ENCODE peak calls at places on chromosomes 5 and 9, in five cellular contexts. One of them, this sample, is unnamed.

GRCh38 chr5:133754575-133755169 is 142.3 kb upstream of the FSTL4 start:
- DNase-seq in activated naive CD8-positive, alpha-beta T cell treated with anti-CD3 and anti-CD28 coated beads, Interleukin-2, amount 50 U/mL, for 24 hours: peak
- DNase-seq in T-helper 2 cell: peak
- DNase-seq in activated CD4-positive, alpha-beta T cell treated with anti-CD3 and anti-CD28 coated beads for 24 hours: no peak
- DNase-seq in HEK293T: peak
- DNase-seq in this sample: peak

GRCh38 chr9:138083873-138084272 is 206.3 kb downstream of the CACNA1B start:
- DNase-seq in HEK293T: no peak
- DNase-seq in activated CD4-positive, alpha-beta T cell treated with anti-CD3 and anti-CD28 coated beads for 24 hours: no peak
- DNase-seq in T-helper 2 cell: no peak
- DNase-seq in activated naive CD8-positive, alpha-beta T cell treated with anti-CD3 and anti-CD28 coated beads, Interleukin-2, amount 50 U/mL, for 24 hours: no peak
- DNase-seq in this sample: no peak

GRCh38 chr5:30392897-30393296 is 800.6 kb upstream of the CDH6 start:
- DNase-seq in HEK293T: no peak
- DNase-seq in T-helper 2 cell: no peak
- DNase-seq in activated naive CD8-positive, alpha-beta T cell treated with anti-CD3 and anti-CD28 coated beads, Interleukin-2, amount 50 U/mL, for 24 hours: no peak
- DNase-seq in activated CD4-positive, alpha-beta T cell treated with anti-CD3 and anti-CD28 coated beads for 24 hours: no peak
- DNase-seq in this sample: no peak

GRCh38 chr9:20904995-20905394 is 126.4 kb downstream of the HACD4 start:
- DNase-seq in T-helper 2 cell: no peak
- DNase-seq in activated naive CD8-positive, alpha-beta T cell treated with anti-CD3 and anti-CD28 coated beads, Interleukin-2, amount 50 U/mL, for 24 hours: no peak
- DNase-seq in activated CD4-positive, alpha-beta T cell treated with anti-CD3 and anti-CD28 coated beads for 24 hours: no peak
- DNase-seq in HEK293T: no peak
- DNase-seq in this sample: no peak

GRCh38 chr5:120609570-120609969 is 145.5 kb downstream of the PRR16 start:
- DNase-seq in HEK293T: no peak
- DNase-seq in activated CD4-positive, alpha-beta T cell treated with anti-CD3 and anti-CD28 coated beads for 24 hours: no peak
- DNase-seq in activated naive CD8-positive, alpha-beta T cell treated with anti-CD3 and anti-CD28 coated beads, Interleukin-2, amount 50 U/mL, for 24 hours: no peak
- DNase-seq in T-helper 2 cell: no peak
- DNase-seq in this sample: no peak

GRCh38 chr9:134028076-134028475 is 2.8 kb downstream of the BRD3OS start:
- DNase-seq in T-helper 2 cell: no peak
- DNase-seq in activated naive CD8-positive, alpha-beta T cell treated with anti-CD3 and anti-CD28 coated beads, Interleukin-2, amount 50 U/mL, for 24 hours: no peak
- DNase-seq in activated CD4-positive, alpha-beta T cell treated with anti-CD3 and anti-CD28 coated beads for 24 hours: no peak
- DNase-seq in HEK293T: no peak
- DNase-seq in this sample: no peak

GRCh38 chr5:53603009-53603687 is 42.7 kb downstream of the NDUFS4 start:
- DNase-seq in activated naive CD8-positive, alpha-beta T cell treated with anti-CD3 and anti-CD28 coated beads, Interleukin-2, amount 50 U/mL, for 24 hours: no peak
- DNase-seq in activated CD4-positive, alpha-beta T cell treated with anti-CD3 and anti-CD28 coated beads for 24 hours: no peak
- DNase-seq in T-helper 2 cell: no peak
- DNase-seq in HEK293T: no peak
- DNase-seq in this sample: no peak

GRCh38 chr9:77019810-77020437 is 469 bp downstream of the FOXB2 start:
- DNase-seq in T-helper 2 cell: peak
- DNase-seq in activated CD4-positive, alpha-beta T cell treated with anti-CD3 and anti-CD28 coated beads for 24 hours: no peak
- DNase-seq in HEK293T: no peak
- DNase-seq in activated naive CD8-positive, alpha-beta T cell treated with anti-CD3 and anti-CD28 coated beads, Interleukin-2, amount 50 U/mL, for 24 hours: no peak
- DNase-seq in this sample: no peak

GRCh38 chr5:15344954-15345353 is 155.0 kb upstream of the FBXL7 start:
- DNase-seq in HEK293T: no peak
- DNase-seq in activated naive CD8-positive, alpha-beta T cell treated with anti-CD3 and anti-CD28 coated beads, Interleukin-2, amount 50 U/mL, for 24 hours: no peak
- DNase-seq in T-helper 2 cell: no peak
- DNase-seq in activated CD4-positive, alpha-beta T cell treated with anti-CD3 and anti-CD28 coated beads for 24 hours: no peak
- DNase-seq in this sample: no peak

GRCh38 chr5:90645024-90645610 is 86.5 kb downstream of the ADGRV1 start:
- DNase-seq in activated naive CD8-positive, alpha-beta T cell treated with anti-CD3 and anti-CD28 coated beads, Interleukin-2, amount 50 U/mL, for 24 hours: no peak
- DNase-seq in activated CD4-positive, alpha-beta T cell treated with anti-CD3 and anti-CD28 coated beads for 24 hours: no peak
- DNase-seq in T-helper 2 cell: no peak
- DNase-seq in HEK293T: no peak
- DNase-seq in this sample: no peak

GRCh38 chr5:81805086-81805485 is 54.2 kb upstream of the SSBP2 start:
- DNase-seq in HEK293T: no peak
- DNase-seq in T-helper 2 cell: peak
- DNase-seq in activated CD4-positive, alpha-beta T cell treated with anti-CD3 and anti-CD28 coated beads for 24 hours: no peak
- DNase-seq in activated naive CD8-positive, alpha-beta T cell treated with anti-CD3 and anti-CD28 coated beads, Interleukin-2, amount 50 U/mL, for 24 hours: no peak
- DNase-seq in this sample: no peak

GRCh38 chr5:82603280-82603987 is 325.3 kb upstream of the RPS23 start:
- DNase-seq in activated CD4-positive, alpha-beta T cell treated with anti-CD3 and anti-CD28 coated beads for 24 hours: no peak
- DNase-seq in HEK293T: no peak
- DNase-seq in T-helper 2 cell: no peak
- DNase-seq in activated naive CD8-positive, alpha-beta T cell treated with anti-CD3 and anti-CD28 coated beads, Interleukin-2, amount 50 U/mL, for 24 hours: no peak
- DNase-seq in this sample: no peak

GRCh38 chr9:6197330-6197729 is 18.3 kb upstream of the IL33 start:
- DNase-seq in activated CD4-positive, alpha-beta T cell treated with anti-CD3 and anti-CD28 coated beads for 24 hours: no peak
- DNase-seq in activated naive CD8-positive, alpha-beta T cell treated with anti-CD3 and anti-CD28 coated beads, Interleukin-2, amount 50 U/mL, for 24 hours: no peak
- DNase-seq in HEK293T: peak
- DNase-seq in T-helper 2 cell: no peak
- DNase-seq in this sample: peak

GRCh38 chr9:134591082-134591571 is 50.5 kb upstream of the COL5A1 start:
- DNase-seq in HEK293T: no peak
- DNase-seq in T-helper 2 cell: no peak
- DNase-seq in activated naive CD8-positive, alpha-beta T cell treated with anti-CD3 and anti-CD28 coated beads, Interleukin-2, amount 50 U/mL, for 24 hours: no peak
- DNase-seq in activated CD4-positive, alpha-beta T cell treated with anti-CD3 and anti-CD28 coated beads for 24 hours: no peak
- DNase-seq in this sample: no peak

GRCh38 chr5:89457411-89458329 is 574.7 kb upstream of the MEF2C start:
- DNase-seq in HEK293T: no peak
- DNase-seq in activated naive CD8-positive, alpha-beta T cell treated with anti-CD3 and anti-CD28 coated beads, Interleukin-2, amount 50 U/mL, for 24 hours: no peak
- DNase-seq in activated CD4-positive, alpha-beta T cell treated with anti-CD3 and anti-CD28 coated beads for 24 hours: no peak
- DNase-seq in T-helper 2 cell: no peak
- DNase-seq in this sample: no peak

GRCh38 chr9:110049699-110050450 is 158.1 kb downstream of the C9orf152 start:
- DNase-seq in HEK293T: peak
- DNase-seq in activated naive CD8-positive, alpha-beta T cell treated with anti-CD3 and anti-CD28 coated beads, Interleukin-2, amount 50 U/mL, for 24 hours: peak
- DNase-seq in activated CD4-positive, alpha-beta T cell treated with anti-CD3 and anti-CD28 coated beads for 24 hours: no peak
- DNase-seq in T-helper 2 cell: peak
- DNase-seq in this sample: no peak

GRCh38 chr5:107228237-107228636 is 442.5 kb downstream of the EFNA5 start:
- DNase-seq in HEK293T: no peak
- DNase-seq in T-helper 2 cell: no peak
- DNase-seq in activated CD4-positive, alpha-beta T cell treated with anti-CD3 and anti-CD28 coated beads for 24 hours: no peak
- DNase-seq in activated naive CD8-positive, alpha-beta T cell treated with anti-CD3 and anti-CD28 coated beads, Interleukin-2, amount 50 U/mL, for 24 hours: no peak
- DNase-seq in this sample: no peak

GRCh38 chr9:108234811-108235210 is 621.0 kb downstream of the ACTL7B start:
- DNase-seq in T-helper 2 cell: no peak
- DNase-seq in activated CD4-positive, alpha-beta T cell treated with anti-CD3 and anti-CD28 coated beads for 24 hours: no peak
- DNase-seq in HEK293T: no peak
- DNase-seq in activated naive CD8-positive, alpha-beta T cell treated with anti-CD3 and anti-CD28 coated beads, Interleukin-2, amount 50 U/mL, for 24 hours: no peak
- DNase-seq in this sample: no peak

GRCh38 chr9:16002816-16003215 is 450.0 kb downstream of the CCDC171 start:
- DNase-seq in T-helper 2 cell: no peak
- DNase-seq in activated CD4-positive, alpha-beta T cell treated with anti-CD3 and anti-CD28 coated beads for 24 hours: no peak
- DNase-seq in HEK293T: no peak
- DNase-seq in activated naive CD8-positive, alpha-beta T cell treated with anti-CD3 and anti-CD28 coated beads, Interleukin-2, amount 50 U/mL, for 24 hours: no peak
- DNase-seq in this sample: no peak

GRCh38 chr5:7676455-7676854 is 174.5 kb downstream of the CFAP90 start:
- DNase-seq in T-helper 2 cell: no peak
- DNase-seq in activated naive CD8-positive, alpha-beta T cell treated with anti-CD3 and anti-CD28 coated beads, Interleukin-2, amount 50 U/mL, for 24 hours: no peak
- DNase-seq in activated CD4-positive, alpha-beta T cell treated with anti-CD3 and anti-CD28 coated beads for 24 hours: no peak
- DNase-seq in HEK293T: no peak
- DNase-seq in this sample: no peak

GRCh38 chr9:696332-697090 is 145.0 kb upstream of the DMRT1 start:
- DNase-seq in HEK293T: no peak
- DNase-seq in activated CD4-positive, alpha-beta T cell treated with anti-CD3 and anti-CD28 coated beads for 24 hours: no peak
- DNase-seq in activated naive CD8-positive, alpha-beta T cell treated with anti-CD3 and anti-CD28 coated beads, Interleukin-2, amount 50 U/mL, for 24 hours: no peak
- DNase-seq in T-helper 2 cell: no peak
- DNase-seq in this sample: no peak

GRCh38 chr5:169945831-169946261 is 34.4 kb downstream of the INSYN2B start:
- DNase-seq in activated naive CD8-positive, alpha-beta T cell treated with anti-CD3 and anti-CD28 coated beads, Interleukin-2, amount 50 U/mL, for 24 hours: no peak
- DNase-seq in T-helper 2 cell: no peak
- DNase-seq in activated CD4-positive, alpha-beta T cell treated with anti-CD3 and anti-CD28 coated beads for 24 hours: no peak
- DNase-seq in HEK293T: no peak
- DNase-seq in this sample: peak

GRCh38 chr9:77462066-77462465 is 186.1 kb downstream of the GNA14 start:
- DNase-seq in T-helper 2 cell: no peak
- DNase-seq in activated CD4-positive, alpha-beta T cell treated with anti-CD3 and anti-CD28 coated beads for 24 hours: no peak
- DNase-seq in activated naive CD8-positive, alpha-beta T cell treated with anti-CD3 and anti-CD28 coated beads, Interleukin-2, amount 50 U/mL, for 24 hours: no peak
- DNase-seq in HEK293T: no peak
- DNase-seq in this sample: no peak

GRCh38 chr9:118578467-118578866 is 790.8 kb downstream of the BRINP1 start:
- DNase-seq in activated naive CD8-positive, alpha-beta T cell treated with anti-CD3 and anti-CD28 coated beads, Interleukin-2, amount 50 U/mL, for 24 hours: no peak
- DNase-seq in HEK293T: no peak
- DNase-seq in activated CD4-positive, alpha-beta T cell treated with anti-CD3 and anti-CD28 coated beads for 24 hours: no peak
- DNase-seq in T-helper 2 cell: no peak
- DNase-seq in this sample: no peak

GRCh38 chr5:36744041-36744677 is 132.4 kb upstream of the NIPBL start:
- DNase-seq in T-helper 2 cell: no peak
- DNase-seq in activated naive CD8-positive, alpha-beta T cell treated with anti-CD3 and anti-CD28 coated beads, Interleukin-2, amount 50 U/mL, for 24 hours: no peak
- DNase-seq in HEK293T: no peak
- DNase-seq in activated CD4-positive, alpha-beta T cell treated with anti-CD3 and anti-CD28 coated beads for 24 hours: no peak
- DNase-seq in this sample: no peak

GRCh38 chr5:110070836-110071235 is 381.1 kb downstream of the MAN2A1 start:
- DNase-seq in HEK293T: no peak
- DNase-seq in activated naive CD8-positive, alpha-beta T cell treated with anti-CD3 and anti-CD28 coated beads, Interleukin-2, amount 50 U/mL, for 24 hours: no peak
- DNase-seq in T-helper 2 cell: no peak
- DNase-seq in activated CD4-positive, alpha-beta T cell treated with anti-CD3 and anti-CD28 coated beads for 24 hours: no peak
- DNase-seq in this sample: no peak

GRCh38 chr5:142679744-142680143 is 6.1 kb downstream of the FGF1 start:
- DNase-seq in activated naive CD8-positive, alpha-beta T cell treated with anti-CD3 and anti-CD28 coated beads, Interleukin-2, amount 50 U/mL, for 24 hours: no peak
- DNase-seq in T-helper 2 cell: no peak
- DNase-seq in activated CD4-positive, alpha-beta T cell treated with anti-CD3 and anti-CD28 coated beads for 24 hours: no peak
- DNase-seq in HEK293T: no peak
- DNase-seq in this sample: no peak

GRCh38 chr5:129807162-129807814 is 59.4 kb downstream of the MINAR2 start:
- DNase-seq in activated CD4-positive, alpha-beta T cell treated with anti-CD3 and anti-CD28 coated beads for 24 hours: no peak
- DNase-seq in activated naive CD8-positive, alpha-beta T cell treated with anti-CD3 and anti-CD28 coated beads, Interleukin-2, amount 50 U/mL, for 24 hours: no peak
- DNase-seq in T-helper 2 cell: no peak
- DNase-seq in HEK293T: no peak
- DNase-seq in this sample: no peak

GRCh38 chr5:151101746-151102145 is 20.9 kb upstream of the TNIP1 start:
- DNase-seq in activated naive CD8-positive, alpha-beta T cell treated with anti-CD3 and anti-CD28 coated beads, Interleukin-2, amount 50 U/mL, for 24 hours: no peak
- DNase-seq in HEK293T: no peak
- DNase-seq in T-helper 2 cell: no peak
- DNase-seq in activated CD4-positive, alpha-beta T cell treated with anti-CD3 and anti-CD28 coated beads for 24 hours: no peak
- DNase-seq in this sample: no peak

GRCh38 chr5:65483474-65484346 is 2.0 kb upstream of the ADAMTS6 start:
- DNase-seq in activated CD4-positive, alpha-beta T cell treated with anti-CD3 and anti-CD28 coated beads for 24 hours: no peak
- DNase-seq in T-helper 2 cell: peak
- DNase-seq in HEK293T: peak
- DNase-seq in activated naive CD8-positive, alpha-beta T cell treated with anti-CD3 and anti-CD28 coated beads, Interleukin-2, amount 50 U/mL, for 24 hours: no peak
- DNase-seq in this sample: no peak

This sample was measured in neuronal stem cell.